ENCODE peak calls at places on chromosome 17, in nine cellular contexts. I is anterior cingulate cortex; U is activated CD4-positive, alpha-beta T cell treated with anti-CD3 and anti-CD28 coated beads for 4 hours; A is GM20000; P is globus pallidus; G is mucosa of descending colon; Q is psoas muscle; B is left colon; S is ELR. V is an unnamed sample.

GRCh38 chr17:76383645-76384221 is 676 bp upstream of the SPHK1 start:
- DNase-seq in I (no peak), U (peak), A (peak), P (no peak), G (peak), Q (peak), B (peak), S (peak), V (no peak)

GRCh38 chr17:14756469-14756868 is 455.6 kb downstream of the HS3ST3B1 start:
- DNase-seq in I (no peak), U (no peak), A (no peak), P (no peak), G (no peak), Q (no peak), B (no peak), S (no peak), V (no peak)

GRCh38 chr17:7045492-7046126 is 1.7 kb upstream of the SLC16A11 start:
- DNase-seq in I (no peak), U (peak), A (peak), P (peak), G (no peak), Q (no peak), B (peak), S (peak), V (no peak)

GRCh38 chr17:82232876-82233785 is 4.3 kb downstream of the SLC16A3 start:
- DNase-seq in I (no peak), U (no peak), A (no peak), P (no peak), G (no peak), Q (peak), B (no peak), S (no peak), V (no peak)

GRCh38 chr17:36727577-36727976 is 126.2 kb downstream of the MRM1 start:
- DNase-seq in I (no peak), U (no peak), A (no peak), P (no peak), G (no peak), Q (no peak), B (no peak), S (no peak), V (no peak)

GRCh38 chr17:37490638-37491614 is 1.2 kb downstream of the DUSP14 start:
- DNase-seq in I (no peak), U (peak), A (peak), P (peak), G (no peak), Q (peak), B (no peak), S (peak), V (peak)

GRCh38 chr17:80790981-80791742 is 200.5 kb upstream of the CHMP6 start:
- DNase-seq in I (no peak), U (no peak), A (no peak), P (no peak), G (no peak), Q (no peak), B (no peak), S (no peak), V (no peak)

GRCh38 chr17:77914440-77915254 is 43.9 kb upstream of the TNRC6C start:
- DNase-seq in I (no peak), U (no peak), A (no peak), P (no peak), G (no peak), Q (no peak), B (peak), S (no peak), V (no peak)

GRCh38 chr17:36463916-36464764 is 22.3 kb upstream of the ZNHIT3 start:
- DNase-seq in I (no peak), U (peak), A (peak), P (no peak), G (peak), Q (peak), B (peak), S (peak), V (peak)

GRCh38 chr17:1644493-1645206 is 882 bp downstream of the SCARF1 start:
- DNase-seq in I (no peak), U (peak), A (peak), P (no peak), G (peak), Q (no peak), B (no peak), S (peak), V (no peak)

GRCh38 chr17:46159686-46160085 is 33.5 kb downstream of the KANSL1 start:
- DNase-seq in I (no peak), U (no peak), A (no peak), P (no peak), G (no peak), Q (no peak), B (no peak), S (peak), V (no peak)

GRCh38 chr17:18093616-18094408 is 6.1 kb downstream of the DRG2 start:
- DNase-seq in I (no peak), U (no peak), A (no peak), P (no peak), G (no peak), Q (peak), B (peak), S (peak), V (no peak)

GRCh38 chr17:50501054-50501453 is 7.2 kb upstream of the MYCBPAP start:
- DNase-seq in I (no peak), U (peak), A (no peak), P (no peak), G (no peak), Q (no peak), B (peak), S (peak), V (no peak)